ENCODE peak calls at places on chromosomes 5 and 9, in eight cellular contexts. B is mucosa of descending colon; C is hepatocyte; U is foreskin fibroblast; F is tibial artery; W is A549; I is CD8-positive, alpha-beta T cell; E is kidney epithelial cell. D is an unnamed sample.
A peak's percentile ranks its signal among the peaks of the same experiment; 100 is the strongest.

GRCh38 chr9:14207352-14207995 is 106.5 kb downstream of the NFIB start:
- DNase-seq in B (no peak), C (no peak), U (no peak), F (no peak), W (no peak), I (no peak), E (no peak), D (no peak)

GRCh38 chr9:94918038-94918753 is 191.7 kb downstream of the AOPEP start:
- DNase-seq in B (no peak), C (no peak), U (no peak), F (no peak), W (no peak), I (no peak), E (no peak), D (peak; percentile 61)

GRCh38 chr5:73256012-73256411 is 83.0 kb downstream of the TMEM174 start:
- DNase-seq in B (no peak), C (no peak), U (no peak), F (no peak), W (no peak), I (no peak), E (no peak), D (no peak)

GRCh38 chr5:74947961-74948613 is 81.9 kb upstream of the FAM169A start:
- DNase-seq in B (no peak), C (peak; percentile 39), U (peak; percentile 81), F (no peak), W (no peak), I (no peak), E (peak; percentile 57), D (no peak)

GRCh38 chr5:87393331-87393730 is 19.4 kb downstream of the CCNH start:
- DNase-seq in B (no peak), C (no peak), U (peak; percentile 76), F (no peak), W (no peak), I (no peak), E (peak; percentile 56), D (no peak)

GRCh38 chr5:164578911-164579310 is 1073.5 kb downstream of the MAT2B start:
- DNase-seq in B (no peak), C (no peak), U (no peak), F (no peak), W (no peak), I (no peak), E (no peak), D (no peak)

GRCh38 chr5:140322751-140323731 is 20.1 kb upstream of the PFDN1 start:
- DNase-seq in B (no peak), C (peak; percentile 40), U (peak; percentile 96), F (no peak), W (no peak), I (no peak), E (peak; percentile 89), D (no peak)

GRCh38 chr5:74673011-74673790 is 11.8 kb upstream of the HEXB start:
- DNase-seq in B (no peak), C (peak; percentile 44), U (peak; percentile 71), F (no peak), W (no peak), I (no peak), E (no peak), D (no peak)

GRCh38 chr9:112728401-112728800 is 10.5 kb upstream of the INIP start:
- DNase-seq in B (no peak), C (no peak), U (no peak), F (no peak), W (no peak), I (no peak), E (no peak), D (no peak)

GRCh38 chr9:347667-348292 is 133.1 kb downstream of the DOCK8 start:
- DNase-seq in B (no peak), C (peak; percentile 65), U (peak; percentile 41), F (no peak), W (peak; percentile 35), I (no peak), E (no peak), D (no peak)

GRCh38 chr5:40447438-40447837 is 232.3 kb upstream of the PTGER4 start:
- DNase-seq in B (no peak), C (no peak), U (peak; percentile 60), F (no peak), W (no peak), I (no peak), E (no peak), D (no peak)

GRCh38 chr5:38871790-38872551 is 26.2 kb downstream of the OSMR start:
- DNase-seq in B (no peak), C (peak; percentile 72), U (peak; percentile 97), F (no peak), W (peak; percentile 88), I (no peak), E (peak; percentile 100), D (no peak)

GRCh38 chr9:24545285-24545684 is 412 bp downstream of the IZUMO3 start:
- DNase-seq in B (no peak), C (no peak), U (no peak), F (no peak), W (no peak), I (no peak), E (no peak), D (no peak)

GRCh38 chr5:178849316-178849715 is 10.4 kb upstream of the ZNF354B start:
- DNase-seq in B (no peak), C (no peak), U (no peak), F (no peak), W (no peak), I (no peak), E (no peak), D (no peak)

GRCh38 chr9:132406554-132407122 is at the start of gene TTF1:
- DNase-seq in B (peak; percentile 92), C (peak; percentile 94), U (peak; percentile 95), F (peak; percentile 85), W (peak; percentile 94), I (peak; percentile 94), E (peak; percentile 65), D (peak; percentile 94)

GRCh38 chr9:136019681-136020060 is 58.5 kb upstream of the UBAC1 start:
- DNase-seq in B (no peak), C (no peak), U (no peak), F (peak; percentile 14), W (no peak), I (no peak), E (no peak), D (no peak)

GRCh38 chr9:93093081-93093448 is 3.0 kb upstream of the CARD19 start:
- DNase-seq in B (no peak), C (peak; percentile 15), U (peak; percentile 35), F (no peak), W (no peak), I (no peak), E (no peak), D (no peak)

GRCh38 chr5:31664566-31664965 is 25.6 kb downstream of the PDZD2 start:
- DNase-seq in B (no peak), C (no peak), U (peak; percentile 6), F (no peak), W (peak; percentile 40), I (no peak), E (no peak), D (peak; percentile 31)
- TF ChIP-seq CTCF in B (no peak), C (no peak), U (no peak), F (no peak), W (peak; percentile 40), I (no peak), E (peak; percentile 32), D (no peak)

GRCh38 chr5:13214182-13214581 is 730.3 kb downstream of the DNAH5 start:
- DNase-seq in B (no peak), C (no peak), U (no peak), F (no peak), W (no peak), I (no peak), E (no peak), D (no peak)

GRCh38 chr5:13217636-13218035 is 726.9 kb downstream of the DNAH5 start:
- DNase-seq in B (no peak), C (no peak), U (no peak), F (no peak), W (no peak), I (no peak), E (no peak), D (no peak)

GRCh38 chr5:13215806-13216205 is 728.7 kb downstream of the DNAH5 start:
- DNase-seq in B (no peak), C (no peak), U (no peak), F (no peak), W (no peak), I (no peak), E (no peak), D (no peak)

GRCh38 chr5:13215370-13215769 is 729.1 kb downstream of the DNAH5 start:
- DNase-seq in B (no peak), C (no peak), U (no peak), F (no peak), W (no peak), I (no peak), E (no peak), D (no peak)

GRCh38 chr5:13218518-13218917 is 726.0 kb downstream of the DNAH5 start:
- DNase-seq in B (no peak), C (peak; percentile 6), U (no peak), F (no peak), W (peak; percentile 1), I (no peak), E (no peak), D (no peak)
- TF ChIP-seq CTCF in B (no peak), C (peak; percentile 19), U (no peak), F (no peak), W (no peak), I (no peak), E (peak; percentile 20), D (no peak)

GRCh38 chr9:71767421-71768321 is 642 bp downstream of the CEMIP2 start:
- DNase-seq in B (peak; percentile 52), C (peak; percentile 55), U (peak; percentile 66), F (no peak), W (no peak), I (peak; percentile 17), E (no peak), D (no peak)

GRCh38 chr9:71768388-71769174 is at the start of gene CEMIP2:
- DNase-seq in B (peak; percentile 94), C (peak; percentile 96), U (peak; percentile 97), F (peak; percentile 87), W (peak; percentile 60), I (peak; percentile 86), E (no peak), D (peak; percentile 90)

GRCh38 chr9:71772726-71773125 is 4.4 kb upstream of the CEMIP2 start:
- DNase-seq in B (no peak), C (no peak), U (no peak), F (no peak), W (no peak), I (no peak), E (no peak), D (no peak)

GRCh38 chr9:71766663-71767062 is 1.6 kb downstream of the CEMIP2 start:
- DNase-seq in B (no peak), C (peak; percentile 70), U (no peak), F (no peak), W (no peak), I (peak; percentile 20), E (no peak), D (peak; percentile 17)

GRCh38 chr9:71769175-71770165 is 1.2 kb upstream of the CEMIP2 start:
- DNase-seq in B (peak; percentile 89), C (peak; percentile 86), U (peak; percentile 77), F (peak; percentile 83), W (peak; percentile 49), I (peak; percentile 71), E (no peak), D (peak; percentile 33)
- TF ChIP-seq CTCF in B (peak; percentile 17), C (peak; percentile 27), U (peak; percentile 1), F (no peak), W (peak; percentile 23), I (peak; percentile 35), E (peak; percentile 35), D (peak; percentile 19)

DNA sequence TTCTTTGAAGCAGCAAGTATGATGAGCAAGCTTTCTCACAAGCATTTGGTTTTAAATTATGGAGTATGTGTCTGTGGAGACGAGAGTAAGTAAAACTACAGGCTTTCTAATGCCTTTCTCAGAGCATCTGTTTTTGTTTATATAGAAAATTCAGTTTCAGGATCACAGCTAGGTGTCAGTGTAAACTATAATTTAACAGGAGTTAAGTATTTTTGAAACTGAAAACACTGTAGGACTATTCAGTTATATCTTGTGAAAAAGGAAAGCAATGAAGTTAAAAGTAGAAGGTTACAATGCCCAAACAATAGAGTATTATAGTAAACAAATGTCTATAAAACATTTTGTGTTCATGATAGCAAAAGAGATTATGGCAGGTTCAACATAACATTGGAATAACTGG is 88.6 kb downstream of the JAK2 start:
- DNase-seq in B (no peak), C (no peak), U (peak; percentile 4), F (no peak), W (no peak), I (no peak), E (no peak), D (no peak)
- TF ChIP-seq CTCF in B (no peak), C (no peak), U (no peak), F (no peak), W (peak; percentile 12), I (no peak), E (no peak), D (peak; percentile 30)

D was measured in GM10248.